ENCODE peak calls at places on chromosomes 12 and 14, in seven cellular contexts. C, Z, R, X, P, V and Q are unnamed samples.

GRCh38 chr12:101172316-101172715 is 37.7 kb downstream of the SLC5A8 start:
- DNase-seq in X (peak), Z (no peak), R (no peak), V (no peak), C (no peak), P (peak), Q (no peak)

GRCh38 chr12:109053382-109054123 is 1.2 kb downstream of the USP30 start:
- DNase-seq in R (no peak), P (no peak), C (no peak), X (peak), Z (peak), V (peak), Q (peak)

GRCh38 chr14:100607611-100607956 is 20.4 kb upstream of the BEGAIN start:
- DNase-seq in C (no peak), X (no peak), V (no peak), P (no peak), Z (no peak), R (no peak), Q (no peak)

GRCh38 chr14:103512701-103513611 is 9.7 kb downstream of the CKB start:
- DNase-seq in V (peak), X (no peak), P (no peak), Z (no peak), R (peak), C (no peak), Q (no peak)

GRCh38 chr12:126488786-126489185 is 1423.6 kb downstream of the AACS start:
- DNase-seq in Z (no peak), X (no peak), R (no peak), C (no peak), P (no peak), V (no peak), Q (no peak)

GRCh38 chr14:101992708-101993107 is 28.3 kb downstream of the DYNC1H1 start:
- DNase-seq in C (no peak), V (no peak), X (no peak), Z (no peak), P (no peak), R (no peak), Q (peak)

GRCh38 chr12:122072031-122072970 is 6.3 kb upstream of the MLXIP start:
- DNase-seq in V (peak), R (peak), X (peak), C (no peak), P (no peak), Z (peak), Q (no peak)

GRCh38 chr14:75335588-75335987 is 57.0 kb downstream of the FOS start:
- DNase-seq in Z (no peak), P (no peak), X (peak), R (no peak), C (no peak), V (no peak), Q (no peak)

GRCh38 chr14:23942587-23942986 is 11.0 kb upstream of the DHRS4 start:
- DNase-seq in C (no peak), X (no peak), R (no peak), P (no peak), V (no peak), Z (no peak), Q (no peak)

GRCh38 chr12:39272934-39273770 is 169.8 kb downstream of the KIF21A start:
- DNase-seq in Z (peak), C (peak), R (no peak), X (peak), V (peak), P (peak), Q (no peak)

GRCh38 chr12:132500856-132501180 is 10.9 kb downstream of the FBRSL1 start:
- DNase-seq in X (no peak), C (no peak), Z (no peak), P (no peak), V (no peak), R (no peak), Q (no peak)

GRCh38 chr12:31773867-31774266 is 45.0 kb upstream of the AMN1 start:
- DNase-seq in P (no peak), Z (no peak), R (no peak), V (no peak), C (no peak), X (no peak), Q (no peak)

GRCh38 chr12:104387190-104387589 is 69.6 kb upstream of the CHST11 start:
- DNase-seq in P (no peak), C (no peak), Z (no peak), R (no peak), X (no peak), V (peak), Q (no peak)

GRCh38 chr12:102965281-102966155 is 8.0 kb downstream of the ASCL1 start:
- DNase-seq in R (no peak), P (no peak), Z (no peak), V (no peak), X (peak), C (no peak), Q (no peak)
- H3K4me3 ChIP-seq in R (no peak), P (no peak), Z (no peak), V (no peak), X (peak), C (no peak), Q (peak)

DNA sequence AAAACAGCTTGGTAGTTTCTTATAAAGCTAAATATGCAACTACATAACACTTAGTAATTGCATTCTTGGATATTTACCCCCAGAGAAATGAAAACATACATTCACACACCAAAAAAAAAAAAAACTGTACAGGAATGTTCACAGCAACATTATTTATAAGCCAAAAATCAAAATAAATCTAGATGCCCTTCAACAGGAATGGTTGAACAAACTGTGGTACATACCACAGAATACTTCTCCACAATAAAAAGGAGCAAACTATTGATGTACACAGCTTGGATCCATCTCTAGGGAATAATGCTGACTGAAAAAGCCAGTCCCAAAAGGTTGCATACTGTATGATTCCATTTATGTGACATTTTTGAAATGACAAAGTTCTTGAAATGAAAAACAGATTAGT is 62.1 kb upstream of the SLC38A4 start:
- DNase-seq in X (no peak), R (no peak), C (no peak), P (no peak), V (no peak), Z (no peak), Q (no peak)
- H3K4me3 ChIP-seq in X (no peak), R (no peak), C (no peak), P (no peak), V (no peak), Z (no peak), Q (no peak)

GRCh38 chr12:82708507-82708906 is 21.8 kb downstream of the TMTC2 start:
- DNase-seq in V (peak), P (no peak), Z (no peak), R (peak), C (no peak), X (peak), Q (no peak)

GRCh38 chr12:82705774-82706173 is 19.1 kb downstream of the TMTC2 start:
- DNase-seq in Z (no peak), C (no peak), X (no peak), R (no peak), V (no peak), P (no peak), Q (no peak)

DNA sequence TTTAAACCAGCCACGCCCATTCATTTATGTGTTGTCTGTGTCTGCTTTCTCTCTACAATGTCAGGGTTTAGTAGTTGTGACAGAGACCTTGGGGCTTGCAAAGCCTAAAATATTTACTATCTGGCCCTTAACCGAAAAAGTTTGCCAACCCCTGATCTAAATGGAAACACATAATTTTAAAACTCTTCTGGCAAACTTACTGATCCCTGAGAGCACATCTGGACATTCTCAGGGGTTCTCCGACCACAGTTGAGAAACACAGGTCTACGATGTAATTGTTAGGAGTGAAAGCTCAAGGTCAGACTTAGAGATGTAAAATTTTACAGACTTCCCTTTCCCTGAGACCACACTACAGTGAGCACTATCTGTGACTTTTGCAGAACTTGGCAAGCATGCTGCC is 21.4 kb downstream of the TMTC2 start:
- DNase-seq in V (no peak), X (no peak), P (no peak), R (no peak), Z (peak), C (no peak), Q (no peak)
- H3K4me3 ChIP-seq in V (no peak), X (no peak), P (no peak), R (no peak), Z (no peak), C (no peak), Q (no peak)

DNA sequence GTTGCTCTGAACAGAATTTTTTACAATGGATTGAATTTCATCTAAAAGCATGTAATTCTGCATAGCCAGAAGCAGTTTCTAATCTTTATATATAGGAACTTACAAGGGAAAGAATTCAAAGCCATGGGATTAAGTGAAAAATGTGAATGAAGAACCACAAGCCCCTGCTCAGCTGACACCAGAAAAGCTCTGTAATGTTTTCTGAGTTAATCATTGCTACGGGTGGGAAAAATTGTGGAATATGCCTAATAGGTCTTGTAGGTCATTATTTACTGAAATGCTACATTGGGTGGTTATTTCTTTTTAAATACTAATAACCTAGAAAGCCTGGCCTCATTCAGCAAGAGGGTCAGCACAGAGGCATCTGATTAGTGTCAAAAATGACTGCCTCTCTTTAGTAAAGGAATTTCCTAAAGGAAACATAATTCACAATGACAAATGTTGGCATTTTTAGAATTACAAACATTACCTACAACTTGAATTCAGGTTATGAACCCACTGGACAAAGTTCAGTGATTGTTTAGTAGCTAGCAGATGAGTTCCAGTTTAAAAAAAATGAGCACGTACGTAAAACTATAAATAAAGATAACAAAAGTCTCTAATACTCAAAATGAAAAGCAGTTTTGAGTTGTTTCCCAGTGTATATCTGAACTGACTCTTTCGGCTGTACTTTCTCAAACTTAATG is 75.3 kb downstream of the BMP4 start:
- DNase-seq in V (peak), P (peak), C (no peak), R (no peak), Z (peak), X (no peak), Q (no peak)
- H3K4me3 ChIP-seq in V (no peak), P (no peak), C (no peak), R (no peak), Z (no peak), X (no peak), Q (no peak)